ENCODE peak calls at places on chromosome 16, in four cellular contexts. One of them, this sample, is unnamed.
A peak's percentile ranks its signal among the peaks of the same experiment; 100 is the strongest.

GRCh38 chr16:8634991-8635736 is 13.7 kb downstream of the METTL22 start:
- DNase-seq in activated CD4-positive, alpha-beta T cell treated with anti-CD3 and anti-CD28 coated beads for 36 hours: no peak
- DNase-seq in fibroblast of pulmonary artery: peak; percentile 57
- DNase-seq in lung: no peak
- DNase-seq in this sample: no peak

GRCh38 chr16:50741225-50741807 is 570 bp upstream of the CYLD start:
- DNase-seq in lung: no peak
- DNase-seq in fibroblast of pulmonary artery: no peak
- DNase-seq in activated CD4-positive, alpha-beta T cell treated with anti-CD3 and anti-CD28 coated beads for 36 hours: no peak
- DNase-seq in this sample: no peak

GRCh38 chr16:54936979-54937672 is 6.5 kb downstream of the IRX5 start:
- DNase-seq in fibroblast of pulmonary artery: no peak
- DNase-seq in activated CD4-positive, alpha-beta T cell treated with anti-CD3 and anti-CD28 coated beads for 36 hours: peak; percentile 63
- DNase-seq in lung: peak; percentile 72
- DNase-seq in this sample: peak; percentile 62

GRCh38 chr16:10921536-10922327 is 20.5 kb downstream of the DEXI start:
- DNase-seq in lung: no peak
- DNase-seq in activated CD4-positive, alpha-beta T cell treated with anti-CD3 and anti-CD28 coated beads for 36 hours: no peak
- DNase-seq in fibroblast of pulmonary artery: peak; percentile 41
- DNase-seq in this sample: no peak

GRCh38 chr16:70754874-70755600 is 45.9 kb downstream of the VAC14 start:
- DNase-seq in fibroblast of pulmonary artery: no peak
- DNase-seq in activated CD4-positive, alpha-beta T cell treated with anti-CD3 and anti-CD28 coated beads for 36 hours: no peak
- DNase-seq in lung: no peak
- DNase-seq in this sample: no peak

GRCh38 chr16:78925071-78925714 is 675.3 kb downstream of the MAF start:
- DNase-seq in fibroblast of pulmonary artery: no peak
- DNase-seq in lung: no peak
- DNase-seq in activated CD4-positive, alpha-beta T cell treated with anti-CD3 and anti-CD28 coated beads for 36 hours: peak; percentile 58
- DNase-seq in this sample: peak; percentile 58

GRCh38 chr16:79564594-79565210 is 35.8 kb downstream of the MAF start:
- DNase-seq in activated CD4-positive, alpha-beta T cell treated with anti-CD3 and anti-CD28 coated beads for 36 hours: no peak
- DNase-seq in fibroblast of pulmonary artery: no peak
- DNase-seq in lung: no peak
- DNase-seq in this sample: no peak

GRCh38 chr16:1845985-1846384 is 19.0 kb downstream of the FAHD1 start:
- DNase-seq in activated CD4-positive, alpha-beta T cell treated with anti-CD3 and anti-CD28 coated beads for 36 hours: no peak
- DNase-seq in lung: no peak
- DNase-seq in fibroblast of pulmonary artery: no peak
- DNase-seq in this sample: no peak

GRCh38 chr16:83995756-83996155 is 27.7 kb downstream of the NECAB2 start:
- DNase-seq in fibroblast of pulmonary artery: no peak
- DNase-seq in activated CD4-positive, alpha-beta T cell treated with anti-CD3 and anti-CD28 coated beads for 36 hours: no peak
- DNase-seq in lung: no peak
- DNase-seq in this sample: no peak

GRCh38 chr16:79278506-79278905 is 322.0 kb downstream of the MAF start:
- DNase-seq in activated CD4-positive, alpha-beta T cell treated with anti-CD3 and anti-CD28 coated beads for 36 hours: peak; percentile 78
- DNase-seq in lung: no peak
- DNase-seq in fibroblast of pulmonary artery: no peak
- DNase-seq in this sample: no peak

GRCh38 chr16:66552288-66553143 is at the start of gene CKLF:
- DNase-seq in fibroblast of pulmonary artery: peak; percentile 90
- DNase-seq in activated CD4-positive, alpha-beta T cell treated with anti-CD3 and anti-CD28 coated beads for 36 hours: peak; percentile 94
- DNase-seq in lung: peak; percentile 88
- DNase-seq in this sample: peak; percentile 93

GRCh38 chr16:88803264-88803987 is at the start of gene CDT1:
- DNase-seq in activated CD4-positive, alpha-beta T cell treated with anti-CD3 and anti-CD28 coated beads for 36 hours: peak; percentile 90
- DNase-seq in fibroblast of pulmonary artery: peak; percentile 77
- DNase-seq in lung: peak; percentile 83
- DNase-seq in this sample: peak; percentile 87

This sample was measured in NB4.